ENCODE peak calls at places on chromosomes 6 and 20, in five cellular contexts. One of them, this sample, is unnamed.

GRCh38 chr20:43844778-43845614 is 69.7 kb upstream of the TOX2 start:
- DNase-seq in stimulated activated CD8-positive, alpha-beta memory T cell treated with anti-CD3 and anti-CD28 coated beads, Interleukin-15, amount 100 ng/mL, for 24 hours: no peak
- DNase-seq in A549: no peak
- DNase-seq in MV-4-11: peak; percentile 35
- DNase-seq in mesenteric fat pad: no peak
- DNase-seq in this sample: peak; percentile 87

GRCh38 chr20:4544765-4545164 is 176.9 kb upstream of the PRND start:
- DNase-seq in MV-4-11: no peak
- DNase-seq in stimulated activated CD8-positive, alpha-beta memory T cell treated with anti-CD3 and anti-CD28 coated beads, Interleukin-15, amount 100 ng/mL, for 24 hours: no peak
- DNase-seq in mesenteric fat pad: no peak
- DNase-seq in A549: no peak
- DNase-seq in this sample: no peak

GRCh38 chr6:137872071-137872470 is 5.0 kb downstream of the TNFAIP3 start:
- DNase-seq in MV-4-11: no peak
- DNase-seq in mesenteric fat pad: no peak
- DNase-seq in A549: no peak
- DNase-seq in stimulated activated CD8-positive, alpha-beta memory T cell treated with anti-CD3 and anti-CD28 coated beads, Interleukin-15, amount 100 ng/mL, for 24 hours: no peak
- DNase-seq in this sample: peak; percentile 72

GRCh38 chr6:144215402-144215931 is 65.2 kb downstream of the STX11 start:
- DNase-seq in stimulated activated CD8-positive, alpha-beta memory T cell treated with anti-CD3 and anti-CD28 coated beads, Interleukin-15, amount 100 ng/mL, for 24 hours: no peak
- DNase-seq in MV-4-11: peak; percentile 61
- DNase-seq in mesenteric fat pad: no peak
- DNase-seq in A549: peak; percentile 18
- DNase-seq in this sample: no peak

GRCh38 chr6:127938701-127939100 is 37.8 kb upstream of the THEMIS start:
- DNase-seq in mesenteric fat pad: no peak
- DNase-seq in A549: no peak
- DNase-seq in stimulated activated CD8-positive, alpha-beta memory T cell treated with anti-CD3 and anti-CD28 coated beads, Interleukin-15, amount 100 ng/mL, for 24 hours: no peak
- DNase-seq in MV-4-11: peak; percentile 16
- DNase-seq in this sample: peak; percentile 63

GRCh38 chr6:34657307-34657978 is 39.1 kb downstream of the ILRUN start:
- DNase-seq in stimulated activated CD8-positive, alpha-beta memory T cell treated with anti-CD3 and anti-CD28 coated beads, Interleukin-15, amount 100 ng/mL, for 24 hours: no peak
- DNase-seq in A549: peak; percentile 60
- DNase-seq in MV-4-11: peak; percentile 12
- DNase-seq in mesenteric fat pad: no peak
- DNase-seq in this sample: peak; percentile 81

GRCh38 chr6:5110246-5110645 is 25.1 kb downstream of the PPP1R3G start:
- DNase-seq in A549: no peak
- DNase-seq in MV-4-11: no peak
- DNase-seq in mesenteric fat pad: no peak
- DNase-seq in stimulated activated CD8-positive, alpha-beta memory T cell treated with anti-CD3 and anti-CD28 coated beads, Interleukin-15, amount 100 ng/mL, for 24 hours: no peak
- DNase-seq in this sample: no peak

GRCh38 chr20:45883100-45883469 is 2.1 kb downstream of the ZSWIM1 start:
- DNase-seq in mesenteric fat pad: no peak
- DNase-seq in MV-4-11: no peak
- DNase-seq in stimulated activated CD8-positive, alpha-beta memory T cell treated with anti-CD3 and anti-CD28 coated beads, Interleukin-15, amount 100 ng/mL, for 24 hours: no peak
- DNase-seq in A549: no peak
- DNase-seq in this sample: no peak

GRCh38 chr6:28657756-28658465 is 132.2 kb downstream of the GPX5 start:
- DNase-seq in stimulated activated CD8-positive, alpha-beta memory T cell treated with anti-CD3 and anti-CD28 coated beads, Interleukin-15, amount 100 ng/mL, for 24 hours: peak; percentile 31
- DNase-seq in MV-4-11: peak; percentile 54
- DNase-seq in A549: peak; percentile 61
- DNase-seq in mesenteric fat pad: no peak
- DNase-seq in this sample: peak; percentile 62

GRCh38 chr6:79076160-79076559 is 1.9 kb downstream of the PHIP start:
- DNase-seq in mesenteric fat pad: no peak
- DNase-seq in MV-4-11: no peak
- DNase-seq in stimulated activated CD8-positive, alpha-beta memory T cell treated with anti-CD3 and anti-CD28 coated beads, Interleukin-15, amount 100 ng/mL, for 24 hours: no peak
- DNase-seq in A549: no peak
- DNase-seq in this sample: no peak

GRCh38 chr6:107123501-107123900 is 8.2 kb upstream of the BEND3 start:
- DNase-seq in A549: no peak
- DNase-seq in mesenteric fat pad: peak; percentile 14
- DNase-seq in stimulated activated CD8-positive, alpha-beta memory T cell treated with anti-CD3 and anti-CD28 coated beads, Interleukin-15, amount 100 ng/mL, for 24 hours: no peak
- DNase-seq in MV-4-11: no peak
- DNase-seq in this sample: no peak

GRCh38 chr6:89243331-89243629 is 26.1 kb upstream of the GABRR1 start:
- DNase-seq in MV-4-11: no peak
- DNase-seq in A549: no peak
- DNase-seq in mesenteric fat pad: no peak
- DNase-seq in stimulated activated CD8-positive, alpha-beta memory T cell treated with anti-CD3 and anti-CD28 coated beads, Interleukin-15, amount 100 ng/mL, for 24 hours: no peak
- DNase-seq in this sample: no peak

GRCh38 chr20:58374027-58374850 is 14.8 kb upstream of the VAPB start:
- DNase-seq in mesenteric fat pad: no peak
- DNase-seq in A549: no peak
- DNase-seq in MV-4-11: no peak
- DNase-seq in stimulated activated CD8-positive, alpha-beta memory T cell treated with anti-CD3 and anti-CD28 coated beads, Interleukin-15, amount 100 ng/mL, for 24 hours: no peak
- DNase-seq in this sample: no peak

GRCh38 chr6:94362061-94362864 is 942.9 kb upstream of the EPHA7 start:
- DNase-seq in A549: no peak
- DNase-seq in mesenteric fat pad: peak; percentile 89
- DNase-seq in MV-4-11: no peak
- DNase-seq in stimulated activated CD8-positive, alpha-beta memory T cell treated with anti-CD3 and anti-CD28 coated beads, Interleukin-15, amount 100 ng/mL, for 24 hours: no peak
- DNase-seq in this sample: no peak

GRCh38 chr6:90326404-90327057 is 29.9 kb upstream of the BACH2 start:
- DNase-seq in A549: no peak
- DNase-seq in MV-4-11: no peak
- DNase-seq in stimulated activated CD8-positive, alpha-beta memory T cell treated with anti-CD3 and anti-CD28 coated beads, Interleukin-15, amount 100 ng/mL, for 24 hours: no peak
- DNase-seq in mesenteric fat pad: no peak
- DNase-seq in this sample: no peak

GRCh38 chr6:27400877-27401642 is 12.5 kb downstream of the ZNF391 start:
- DNase-seq in stimulated activated CD8-positive, alpha-beta memory T cell treated with anti-CD3 and anti-CD28 coated beads, Interleukin-15, amount 100 ng/mL, for 24 hours: no peak
- DNase-seq in A549: no peak
- DNase-seq in mesenteric fat pad: no peak
- DNase-seq in MV-4-11: no peak
- DNase-seq in this sample: no peak

GRCh38 chr20:58228484-58229197 is at the start of gene ANKRD60:
- DNase-seq in MV-4-11: no peak
- DNase-seq in mesenteric fat pad: no peak
- DNase-seq in stimulated activated CD8-positive, alpha-beta memory T cell treated with anti-CD3 and anti-CD28 coated beads, Interleukin-15, amount 100 ng/mL, for 24 hours: no peak
- DNase-seq in A549: no peak
- DNase-seq in this sample: peak; percentile 51

GRCh38 chr6:19327684-19328083 is 509.5 kb upstream of the ID4 start:
- DNase-seq in mesenteric fat pad: no peak
- DNase-seq in MV-4-11: no peak
- DNase-seq in stimulated activated CD8-positive, alpha-beta memory T cell treated with anti-CD3 and anti-CD28 coated beads, Interleukin-15, amount 100 ng/mL, for 24 hours: no peak
- DNase-seq in A549: no peak
- DNase-seq in this sample: no peak

GRCh38 chr6:100657678-100658330 is 193.1 kb upstream of the SIM1 start:
- DNase-seq in stimulated activated CD8-positive, alpha-beta memory T cell treated with anti-CD3 and anti-CD28 coated beads, Interleukin-15, amount 100 ng/mL, for 24 hours: no peak
- DNase-seq in mesenteric fat pad: no peak
- DNase-seq in MV-4-11: peak; percentile 30
- DNase-seq in A549: no peak
- DNase-seq in this sample: peak; percentile 15

GRCh38 chr6:95614094-95614493 is 36.8 kb downstream of the MANEA start:
- DNase-seq in A549: no peak
- DNase-seq in MV-4-11: no peak
- DNase-seq in mesenteric fat pad: no peak
- DNase-seq in stimulated activated CD8-positive, alpha-beta memory T cell treated with anti-CD3 and anti-CD28 coated beads, Interleukin-15, amount 100 ng/mL, for 24 hours: no peak
- DNase-seq in this sample: no peak

GRCh38 chr20:36883972-36884535 is 8.1 kb downstream of the TLDC2 start:
- DNase-seq in mesenteric fat pad: no peak
- DNase-seq in A549: no peak
- DNase-seq in stimulated activated CD8-positive, alpha-beta memory T cell treated with anti-CD3 and anti-CD28 coated beads, Interleukin-15, amount 100 ng/mL, for 24 hours: no peak
- DNase-seq in MV-4-11: peak; percentile 74
- DNase-seq in this sample: no peak

GRCh38 chr20:53071833-53072232 is 99.7 kb downstream of the TSHZ2 start:
- DNase-seq in mesenteric fat pad: no peak
- DNase-seq in MV-4-11: no peak
- DNase-seq in stimulated activated CD8-positive, alpha-beta memory T cell treated with anti-CD3 and anti-CD28 coated beads, Interleukin-15, amount 100 ng/mL, for 24 hours: no peak
- DNase-seq in A549: no peak
- DNase-seq in this sample: no peak

GRCh38 chr6:66599541-66599940 is 892.5 kb upstream of the EYS start:
- DNase-seq in stimulated activated CD8-positive, alpha-beta memory T cell treated with anti-CD3 and anti-CD28 coated beads, Interleukin-15, amount 100 ng/mL, for 24 hours: no peak
- DNase-seq in A549: no peak
- DNase-seq in MV-4-11: no peak
- DNase-seq in mesenteric fat pad: no peak
- DNase-seq in this sample: no peak